ENCODE peak calls at places on chromosomes 6 and 20, in seven cellular contexts. K is choroid plexus epithelial cell, V is astrocyte of the cerebellum, G is H54, L is MG63, Z is T-helper 1 cell, P is EL. J is an unnamed sample.

GRCh38 chr20:20683922-20684321 is 28.5 kb downstream of the RALGAPA2 start:
- DNase-seq in K (no peak), V (no peak), G (no peak), L (no peak), Z (no peak), P (no peak), J (no peak)

GRCh38 chr20:43746344-43747137 is 19.7 kb upstream of the GTSF1L start:
- DNase-seq in K (no peak), V (no peak), G (no peak), L (no peak), Z (no peak), P (no peak), J (no peak)

GRCh38 chr6:87830834-87831374 is 128.9 kb upstream of the AKIRIN2 start:
- DNase-seq in K (no peak), V (no peak), G (no peak), L (no peak), Z (no peak), P (no peak), J (no peak)

GRCh38 chr20:49482621-49483017 is at the start of gene KCNB1:
- DNase-seq in K (peak; percentile 45), V (no peak), G (peak; percentile 46), L (peak; percentile 69), Z (peak; percentile 16), P (peak; percentile 51), J (peak; percentile 68)

GRCh38 chr6:31356946-31357466 is at the start of gene HLA-B:
- DNase-seq in K (peak; percentile 89), V (peak; percentile 45), G (peak; percentile 84), L (peak; percentile 64), Z (peak; percentile 80), P (peak; percentile 95), J (peak; percentile 93)

GRCh38 chr6:52359403-52359802 is 2.5 kb upstream of the PAQR8 start:
- DNase-seq in K (no peak), V (no peak), G (no peak), L (no peak), Z (no peak), P (no peak), J (no peak)

GRCh38 chr6:105815657-105816555 is 270.2 kb upstream of the PRDM1 start:
- DNase-seq in K (no peak), V (no peak), G (no peak), L (no peak), Z (no peak), P (no peak), J (no peak)

GRCh38 chr6:167113935-167114910 is 8.7 kb upstream of the CCR6 start:
- DNase-seq in K (no peak), V (no peak), G (no peak), L (no peak), Z (peak; percentile 38), P (no peak), J (no peak)

GRCh38 chr6:166145751-166146150 is 21.9 kb downstream of the TBXT start:
- DNase-seq in K (peak; percentile 7), V (no peak), G (no peak), L (peak; percentile 60), Z (no peak), P (no peak), J (no peak)

GRCh38 chr20:39700527-39700926 is 738.4 kb downstream of the DHX35 start:
- DNase-seq in K (no peak), V (no peak), G (no peak), L (no peak), Z (no peak), P (no peak), J (no peak)

GRCh38 chr20:49288250-49288751 is 10.4 kb upstream of the ZNFX1 start:
- DNase-seq in K (no peak), V (no peak), G (no peak), L (no peak), Z (no peak), P (no peak), J (no peak)

GRCh38 chr6:129667621-129668020 is 42.4 kb downstream of the ARHGAP18 start:
- DNase-seq in K (peak; percentile 81), V (no peak), G (no peak), L (peak; percentile 42), Z (no peak), P (peak; percentile 75), J (peak; percentile 83)

GRCh38 chr20:59805266-59805665 is 128.2 kb downstream of the SYCP2 start:
- DNase-seq in K (no peak), V (no peak), G (no peak), L (no peak), Z (no peak), P (no peak), J (no peak)

GRCh38 chr20:25270829-25271251 is 23.0 kb downstream of the PYGB start:
- DNase-seq in K (no peak), V (no peak), G (no peak), L (no peak), Z (no peak), P (no peak), J (no peak)

GRCh38 chr6:36742146-36742545 is 44.5 kb downstream of the RAB44 start:
- DNase-seq in K (no peak), V (no peak), G (no peak), L (no peak), Z (no peak), P (no peak), J (no peak)

GRCh38 chr6:125986295-125986955 is at the start of gene TRMT11:
- DNase-seq in K (peak; percentile 89), V (peak; percentile 57), G (peak; percentile 66), L (peak; percentile 85), Z (peak; percentile 76), P (peak; percentile 90), J (peak; percentile 96)

J was measured in adipocyte.